ENCODE peak calls at places on chromosomes 4 and X, in six cellular contexts. X, F, C, A, T and Q are unnamed samples.

GRCh38 chrX:29487214-29487613 is 728.1 kb upstream of the MAGEB2 start:
- DNase-seq in F (no peak), T (no peak), C (no peak), A (peak), X (no peak), Q (no peak)

GRCh38 chrX:43676960-43677582 is 21.0 kb downstream of the MAOA start:
- DNase-seq in A (no peak), X (peak), T (no peak), F (no peak), C (no peak), Q (no peak)

GRCh38 chr4:179059396-179059795 is 1617.2 kb upstream of the AGA start:
- DNase-seq in X (no peak), F (no peak), T (no peak), C (no peak), A (no peak), Q (no peak)

GRCh38 chrX:123184858-123185251 is 777 bp downstream of the GRIA3 start:
- DNase-seq in C (no peak), A (peak), T (no peak), F (no peak), X (no peak), Q (no peak)

GRCh38 chrX:96407043-96407442 is 277.6 kb upstream of the DIAPH2 start:
- DNase-seq in T (no peak), C (no peak), X (no peak), A (peak), F (peak), Q (no peak)

GRCh38 chr4:86450189-86450588 is 90.3 kb upstream of the MAPK10 start:
- DNase-seq in A (no peak), F (no peak), X (no peak), T (no peak), C (no peak), Q (no peak)

GRCh38 chr4:136644279-136644678 is 888.0 kb downstream of the PCDH18 start:
- DNase-seq in X (no peak), A (no peak), T (no peak), F (no peak), C (no peak), Q (peak)

GRCh38 chr4:10034612-10035104 is 13.4 kb upstream of the SLC2A9 start:
- DNase-seq in F (no peak), X (no peak), C (no peak), A (no peak), T (no peak), Q (no peak)

GRCh38 chr4:185880571-185880970 is 68.6 kb upstream of the SORBS2 start:
- DNase-seq in F (no peak), X (no peak), C (no peak), T (no peak), A (no peak), Q (no peak)

GRCh38 chr4:154626793-154627484 is 14.5 kb upstream of the FGG start:
- DNase-seq in T (peak), X (peak), A (peak), F (no peak), C (no peak), Q (peak)

GRCh38 chr4:21410372-21410771 is 538.2 kb downstream of the KCNIP4 start:
- DNase-seq in X (no peak), A (no peak), C (no peak), T (no peak), F (no peak), Q (no peak)

GRCh38 chrX:85243155-85243554 is 424 bp downstream of the SATL1 start:
- DNase-seq in F (no peak), C (no peak), T (no peak), X (no peak), A (no peak), Q (no peak)

GRCh38 chr4:124290678-124291077 is 421.9 kb downstream of the ANKRD50 start:
- DNase-seq in C (no peak), A (no peak), T (no peak), X (peak), F (no peak), Q (no peak)

GRCh38 chr4:121562833-121563232 is 133.9 kb downstream of the ANXA5 start:
- DNase-seq in C (no peak), T (no peak), X (no peak), A (no peak), F (no peak), Q (no peak)

GRCh38 chr4:10639100-10639499 is 45.5 kb downstream of the CLNK start:
- DNase-seq in T (no peak), X (peak), C (no peak), F (no peak), A (no peak), Q (peak)

GRCh38 chrX:112341598-112341997 is 259.0 kb upstream of the TRPC5 start:
- DNase-seq in T (no peak), F (no peak), X (no peak), A (no peak), C (no peak), Q (peak)

GRCh38 chr4:153022233-153022632 is 86.1 kb downstream of the FHDC1 start:
- DNase-seq in X (peak), A (no peak), C (no peak), T (no peak), F (no peak), Q (no peak)

GRCh38 chrX:105331244-105331643 is 110.8 kb upstream of the TEX13A start:
- DNase-seq in T (no peak), C (no peak), X (peak), A (peak), F (no peak), Q (peak)

GRCh38 chr4:10092481-10093272 is 23.9 kb downstream of the WDR1 start:
- DNase-seq in C (no peak), T (no peak), A (no peak), F (no peak), X (no peak), Q (no peak)

GRCh38 chr4:87017580-87018061 is 82.8 kb downstream of the AFF1 start:
- DNase-seq in A (peak), C (no peak), X (no peak), F (no peak), T (peak), Q (peak)

GRCh38 chrX:94831364-94831763 is 1157.4 kb downstream of the FAM133A start:
- DNase-seq in A (peak), C (no peak), F (no peak), T (no peak), X (peak), Q (peak)

GRCh38 chrX:139448996-139449395 is 81.5 kb upstream of the F9 start:
- DNase-seq in T (no peak), F (no peak), C (no peak), A (no peak), X (no peak), Q (no peak)

GRCh38 chr4:16026155-16026761 is 57.6 kb downstream of the PROM1 start:
- DNase-seq in T (no peak), X (peak), F (peak), C (no peak), A (peak), Q (peak)

GRCh38 chrX:19912-20571 is 261.1 kb upstream of the PLCXD1 start:
- DNase-seq in A (no peak), T (no peak), C (no peak), X (no peak), F (no peak), Q (peak)

GRCh38 chr4:38618510-38618909 is 45.5 kb upstream of the KLF3 start:
- DNase-seq in C (no peak), F (no peak), T (no peak), A (no peak), X (no peak), Q (no peak)